ENCODE peak calls at places on chromosomes 7 and 10, in four cellular contexts. One of them, this sample, is unnamed.
A peak's percentile ranks its signal among the peaks of the same experiment; 100 is the strongest.

GRCh38 chr7:111756687-111757178 is 194.4 kb upstream of the IMMP2L start:
- DNase-seq in SK-N-SH: no peak
- DNase-seq in K562: no peak
- DNase-seq in GM12878: no peak
- DNase-seq in this sample: peak; percentile 47

GRCh38 chr7:139482662-139483466 is 609 bp downstream of the KLRG2 start:
- DNase-seq in GM12878: no peak
- DNase-seq in SK-N-SH: peak; percentile 89
- DNase-seq in K562: no peak
- DNase-seq in this sample: peak; percentile 64

GRCh38 chr7:116990056-116990455 is 36.8 kb downstream of the ST7 start:
- DNase-seq in K562: no peak
- DNase-seq in SK-N-SH: no peak
- DNase-seq in GM12878: no peak
- DNase-seq in this sample: no peak

GRCh38 chr10:63666836-63667383 is 145.7 kb downstream of the REEP3 start:
- DNase-seq in SK-N-SH: no peak
- DNase-seq in GM12878: peak; percentile 15
- DNase-seq in K562: no peak
- DNase-seq in this sample: no peak

GRCh38 chr7:116782177-116782711 is 80.1 kb upstream of the CAPZA2 start:
- DNase-seq in SK-N-SH: no peak
- DNase-seq in GM12878: no peak
- DNase-seq in K562: no peak
- DNase-seq in this sample: no peak

GRCh38 chr7:19112290-19113000 is 5.0 kb downstream of the TWIST1 start:
- DNase-seq in GM12878: no peak
- DNase-seq in K562: no peak
- DNase-seq in SK-N-SH: no peak
- DNase-seq in this sample: peak; percentile 34

GRCh38 chr7:94529516-94529915 is 19.9 kb downstream of the CASD1 start:
- DNase-seq in GM12878: no peak
- DNase-seq in SK-N-SH: no peak
- DNase-seq in K562: no peak
- DNase-seq in this sample: no peak

GRCh38 chr7:30113144-30113543 is 21.6 kb upstream of the MTURN start:
- DNase-seq in GM12878: no peak
- DNase-seq in SK-N-SH: no peak
- DNase-seq in K562: no peak
- DNase-seq in this sample: no peak

GRCh38 chr7:120944826-120945562 is 5.6 kb upstream of the ING3 start:
- DNase-seq in K562: no peak
- DNase-seq in SK-N-SH: no peak
- DNase-seq in GM12878: no peak
- DNase-seq in this sample: no peak

GRCh38 chr7:122337011-122337410 is 32.5 kb upstream of the FEZF1 start:
- DNase-seq in K562: no peak
- DNase-seq in SK-N-SH: no peak
- DNase-seq in GM12878: no peak
- DNase-seq in this sample: no peak

GRCh38 chr7:129356176-129356575 is 78.1 kb upstream of the STRIP2 start:
- DNase-seq in GM12878: no peak
- DNase-seq in SK-N-SH: no peak
- DNase-seq in K562: no peak
- DNase-seq in this sample: no peak

GRCh38 chr10:25078659-25079429 is 62.4 kb downstream of the THNSL1 start:
- DNase-seq in GM12878: no peak
- DNase-seq in K562: no peak
- DNase-seq in SK-N-SH: no peak
- DNase-seq in this sample: no peak

GRCh38 chr7:27243340-27244163 is 950 bp downstream of the EVX1 start:
- DNase-seq in K562: no peak
- DNase-seq in SK-N-SH: no peak
- DNase-seq in GM12878: no peak
- DNase-seq in this sample: no peak

GRCh38 chr7:100080895-100081534 is 508 bp downstream of the ZNF3 start:
- DNase-seq in GM12878: no peak
- DNase-seq in K562: no peak
- DNase-seq in SK-N-SH: peak; percentile 72
- DNase-seq in this sample: no peak

GRCh38 chr10:122474145-122474739 is 12.9 kb downstream of the HTRA1 start:
- DNase-seq in GM12878: no peak
- DNase-seq in K562: no peak
- DNase-seq in SK-N-SH: peak; percentile 60
- DNase-seq in this sample: no peak

GRCh38 chr10:4635883-4636282 is 190.1 kb upstream of the AKR1E2 start:
- DNase-seq in GM12878: no peak
- DNase-seq in K562: no peak
- DNase-seq in SK-N-SH: no peak
- DNase-seq in this sample: no peak

GRCh38 chr10:100009793-100010676 is at the start of gene DNMBP:
- DNase-seq in GM12878: no peak
- DNase-seq in K562: peak; percentile 93
- DNase-seq in SK-N-SH: peak; percentile 99
- DNase-seq in this sample: peak; percentile 84

GRCh38 chr10:20855398-20856038 is 41.6 kb downstream of the NEBL start:
- DNase-seq in SK-N-SH: peak; percentile 11
- DNase-seq in GM12878: no peak
- DNase-seq in K562: peak; percentile 12
- DNase-seq in this sample: no peak

GRCh38 chr7:117612637-117613036 is 132.8 kb downstream of the CFTR start:
- DNase-seq in GM12878: no peak
- DNase-seq in K562: no peak
- DNase-seq in SK-N-SH: no peak
- DNase-seq in this sample: no peak

DNA sequence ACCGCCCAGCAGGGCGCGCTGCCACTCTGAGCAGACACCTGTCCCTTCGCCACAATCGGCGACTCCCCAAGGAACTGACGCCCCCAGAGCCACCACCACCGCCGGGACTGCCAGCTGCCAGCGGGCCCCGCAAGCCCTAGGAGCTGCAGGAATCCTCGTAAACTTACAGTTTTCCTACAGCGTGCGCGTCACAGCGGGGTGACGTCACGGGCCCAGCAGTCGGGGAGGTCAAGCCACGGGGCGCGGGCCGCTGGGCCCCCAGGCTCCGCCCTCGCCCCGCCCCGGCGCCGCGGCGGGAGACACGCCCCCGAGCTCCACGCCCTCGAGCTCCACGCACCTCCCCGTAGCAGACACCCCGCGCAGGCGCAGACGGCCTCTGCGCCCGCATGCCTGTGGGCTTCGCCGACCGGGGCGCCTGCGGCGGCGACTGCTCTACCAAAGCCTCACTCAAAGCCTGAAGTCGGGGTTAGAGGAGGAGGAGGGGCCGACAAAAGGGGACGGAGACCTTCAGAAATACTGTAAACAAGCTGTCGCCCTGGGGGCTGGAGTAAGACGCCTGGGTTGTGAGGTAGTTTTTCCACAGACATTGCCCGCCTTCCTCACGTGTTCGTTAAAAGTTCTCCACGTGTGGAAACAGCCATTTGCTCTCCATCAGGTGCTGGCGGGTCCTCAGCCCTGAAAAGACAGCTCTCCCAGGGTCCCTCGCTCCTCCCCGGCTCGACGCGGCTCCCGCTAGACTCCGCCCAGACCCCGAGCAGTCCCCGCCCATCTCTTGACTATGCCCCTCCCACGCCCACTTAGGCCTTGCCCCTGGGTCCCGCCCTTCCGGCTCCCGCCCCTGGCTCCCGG is at the start of gene ZNF438:
- DNase-seq in SK-N-SH: peak; percentile 98
- DNase-seq in K562: peak; percentile 96
- DNase-seq in GM12878: peak; percentile 73
- DNase-seq in this sample: peak; percentile 96
- TF ChIP-seq USF1 in SK-N-SH: no peak
- TF ChIP-seq USF1 in K562: no peak
- TF ChIP-seq USF1 in GM12878: no peak
- TF ChIP-seq USF1 in this sample: no peak

GRCh38 chr10:23343591-23344225 is 889 bp downstream of the C10orf67 start:
- DNase-seq in GM12878: no peak
- DNase-seq in SK-N-SH: peak; percentile 79
- DNase-seq in K562: peak; percentile 34
- DNase-seq in this sample: peak; percentile 86

GRCh38 chr10:23340346-23340745 is 4.3 kb downstream of the C10orf67 start:
- DNase-seq in GM12878: no peak
- DNase-seq in SK-N-SH: no peak
- DNase-seq in K562: no peak
- DNase-seq in this sample: no peak

GRCh38 chr10:23338886-23339285 is 5.7 kb downstream of the C10orf67 start:
- DNase-seq in SK-N-SH: no peak
- DNase-seq in GM12878: no peak
- DNase-seq in K562: no peak
- DNase-seq in this sample: no peak

GRCh38 chr10:23342213-23342884 is 2.2 kb downstream of the C10orf67 start:
- DNase-seq in SK-N-SH: no peak
- DNase-seq in K562: no peak
- DNase-seq in GM12878: no peak
- DNase-seq in this sample: no peak

GRCh38 chr10:23341004-23341403 is 3.6 kb downstream of the C10orf67 start:
- DNase-seq in SK-N-SH: no peak
- DNase-seq in K562: no peak
- DNase-seq in GM12878: no peak
- DNase-seq in this sample: no peak
- TF ChIP-seq USF1 in SK-N-SH: no peak
- TF ChIP-seq USF1 in K562: no peak
- TF ChIP-seq USF1 in GM12878: no peak
- TF ChIP-seq USF1 in this sample: no peak

DNA sequence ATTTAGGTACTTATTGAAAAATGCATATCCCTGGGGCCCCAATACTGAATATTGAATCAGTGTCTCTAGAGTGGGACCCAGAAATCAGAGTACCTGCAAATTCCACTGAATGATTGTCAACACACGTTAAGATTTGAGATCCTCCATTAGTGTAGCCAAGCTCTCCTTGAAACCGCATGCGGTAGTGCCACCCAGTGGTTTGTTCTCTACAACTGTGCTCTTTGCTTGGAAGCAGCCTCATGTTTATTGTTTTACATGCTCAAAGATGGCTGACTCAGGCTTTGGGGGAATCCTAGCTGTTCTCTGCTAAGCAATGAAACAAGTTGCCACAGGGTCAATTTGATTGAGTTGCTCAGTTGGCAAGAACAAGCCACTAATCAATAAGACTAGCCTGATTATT is 340.2 kb upstream of the CELF2 start:
- DNase-seq in GM12878: peak; percentile 11
- DNase-seq in SK-N-SH: peak; percentile 10
- DNase-seq in K562: no peak
- DNase-seq in this sample: peak; percentile 73
- TF ChIP-seq USF1 in GM12878: no peak
- TF ChIP-seq USF1 in SK-N-SH: no peak
- TF ChIP-seq USF1 in K562: no peak
- TF ChIP-seq USF1 in this sample: no peak

GRCh38 chr7:3264693-3265339 is 36.2 kb upstream of the SDK1 start:
- DNase-seq in GM12878: no peak
- DNase-seq in K562: no peak
- DNase-seq in SK-N-SH: no peak
- DNase-seq in this sample: no peak
- TF ChIP-seq USF1 in GM12878: no peak
- TF ChIP-seq USF1 in K562: no peak
- TF ChIP-seq USF1 in SK-N-SH: no peak
- TF ChIP-seq USF1 in this sample: no peak

GRCh38 chr7:142298009-142298408 is 40.2 kb upstream of the PRSS58 start:
- DNase-seq in K562: no peak
- DNase-seq in GM12878: no peak
- DNase-seq in SK-N-SH: peak; percentile 17
- DNase-seq in this sample: peak; percentile 51
- TF ChIP-seq USF1 in K562: no peak
- TF ChIP-seq USF1 in GM12878: no peak
- TF ChIP-seq USF1 in SK-N-SH: no peak
- TF ChIP-seq USF1 in this sample: peak; percentile 30